ENCODE peak calls at places on chromosomes 3 and 15, in five cellular contexts. G is sigmoid colon, W is lung, J is osteoblast, F is left lung. K is an unnamed sample. For H3K4me1, the result is how much of the 10 kb centered on the place peaks cover.

GRCh38 chr15:58864602-58865419 is 68.7 kb downstream of the SLTM start:
- DNase-seq in J (no peak), G (no peak), W (peak), F (peak), K (no peak)

GRCh38 chr3:48684480-48685143 is 1.1 kb downstream of the NCKIPSD start:
- DNase-seq in G (peak), W (no peak), F (peak), J (peak), K (no peak)

GRCh38 chr3:46076606-46077005 is 49.3 kb upstream of the XCR1 start:
- DNase-seq in F (no peak), G (no peak), W (no peak), J (peak), K (no peak)

GRCh38 chr15:90106522-90107117 is 4.4 kb upstream of the IDH2 start:
- DNase-seq in J (peak), F (no peak), G (peak), W (no peak), K (no peak)

GRCh38 chr3:4401441-4401840 is 65.6 kb downstream of the SUMF1 start:
- DNase-seq in G (no peak), F (no peak), J (no peak), W (no peak), K (no peak)

GRCh38 chr3:163548005-163548404 is 1530.3 kb downstream of the SI start:
- DNase-seq in J (no peak), F (no peak), W (no peak), G (no peak), K (no peak)

GRCh38 chr3:73447118-73447517 is 177.6 kb downstream of the PDZRN3 start:
- DNase-seq in J (no peak), G (no peak), F (no peak), W (no peak), K (no peak)

GRCh38 chr3:149784064-149784704 is 8.2 kb downstream of the ANKUB1 start:
- DNase-seq in G (no peak), W (no peak), F (no peak), J (peak), K (no peak)

GRCh38 chr3:100062665-100063064 is 51.6 kb downstream of the FILIP1L start:
- DNase-seq in G (no peak), J (no peak), F (no peak), W (no peak), K (no peak)

GRCh38 chr3:45178131-45179023 is 32.2 kb upstream of the CDCP1 start:
- DNase-seq in F (no peak), W (no peak), G (no peak), J (no peak), K (no peak)

GRCh38 chr3:66106788-66107187 is 68.1 kb upstream of the MAGI1 start:
- DNase-seq in G (no peak), F (no peak), W (no peak), J (no peak), K (no peak)

GRCh38 chr3:71066356-71066755 is 517.2 kb downstream of the FOXP1 start:
- DNase-seq in J (no peak), W (no peak), G (no peak), F (peak), K (peak)

GRCh38 chr3:151283387-151283786 is 5.0 kb upstream of the P2RY14 start:
- DNase-seq in F (no peak), G (no peak), J (no peak), W (no peak), K (no peak)

GRCh38 chr3:151282921-151283320 is 4.6 kb upstream of the P2RY14 start:
- DNase-seq in W (no peak), G (no peak), J (no peak), F (no peak), K (peak)

GRCh38 chr3:151281671-151282334 is 3.5 kb upstream of the P2RY14 start:
- DNase-seq in G (no peak), J (no peak), F (no peak), W (no peak), K (no peak)

GRCh38 chr3:151276038-151277027 is 2.0 kb downstream of the P2RY14 start:
- DNase-seq in F (no peak), W (no peak), G (no peak), J (no peak), K (peak)

GRCh38 chr3:151278223-151278622 is at the start of gene P2RY14:
- DNase-seq in W (no peak), F (no peak), G (no peak), J (no peak), K (no peak)
- H3K27ac ChIP-seq in W (no peak), F (peak), G (peak), J (no peak), K (no peak)

GRCh38 chr15:74423443-74424257 is 10.1 kb downstream of the SEMA7A start:
- DNase-seq in J (peak), F (no peak), W (no peak), G (no peak), K (no peak)

GRCh38 chr15:74422723-74423442 is 10.9 kb downstream of the SEMA7A start:
- DNase-seq in G (no peak), W (peak), J (peak), F (no peak), K (no peak)

GRCh38 chr15:74421302-74422245 is 12.2 kb downstream of the SEMA7A start:
- DNase-seq in W (no peak), F (no peak), J (peak), G (no peak), K (no peak)

GRCh38 chr15:74420193-74420905 is 13.4 kb downstream of the SEMA7A start:
- DNase-seq in G (no peak), F (no peak), J (peak), W (no peak), K (no peak)

GRCh38 chr15:74422370-74422722 is 11.4 kb downstream of the SEMA7A start:
- DNase-seq in J (peak), G (no peak), F (no peak), W (no peak), K (no peak)
- H3K4me1 ChIP-seq in J (half or more), G (under half), F (under half), W (under half), K (under half)

GRCh38 chr3:102174832-102175374 is 259.9 kb upstream of the ZPLD1 start:
- DNase-seq in G (no peak), J (no peak), F (no peak), W (no peak), K (no peak)
- H3K27ac ChIP-seq in G (no peak), J (peak), F (no peak), W (no peak), K (no peak)

DNA sequence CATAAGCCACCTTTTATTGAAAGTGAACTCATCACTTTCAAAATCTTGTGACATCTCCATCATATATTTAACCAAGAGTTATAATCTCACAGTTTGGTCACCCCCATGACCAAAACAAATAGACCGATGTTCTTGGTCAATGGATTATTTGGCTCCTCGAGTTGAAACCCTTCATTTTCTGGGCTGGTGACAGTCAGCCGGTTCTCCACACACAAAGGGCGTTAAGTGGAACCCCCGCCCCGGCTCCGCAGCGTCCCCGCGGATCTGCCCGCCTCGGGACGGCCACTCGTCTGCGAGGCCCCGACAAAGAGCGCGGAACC is 769 bp downstream of the TSPAN3 start:
- DNase-seq in J (peak), W (no peak), F (no peak), G (no peak), K (no peak)
- H3K4me1 ChIP-seq in J (under half), W (under half), F (under half), G (under half), K (under half)

GRCh38 chr15:100687532-100688215 is 85.3 kb downstream of the ASB7 start:
- DNase-seq in W (no peak), J (peak), F (no peak), G (peak), K (no peak)
- H3K27ac ChIP-seq in W (no peak), J (peak), F (peak), G (peak), K (no peak)

GRCh38 chr15:78038585-78039247 is 38.8 kb downstream of the TBC1D2B start:
- DNase-seq in G (no peak), W (no peak), F (no peak), J (no peak), K (no peak)

GRCh38 chr15:78037779-78038305 is 39.7 kb downstream of the TBC1D2B start:
- DNase-seq in G (no peak), J (no peak), F (no peak), W (no peak), K (no peak)

GRCh38 chr15:78037328-78037727 is 40.2 kb downstream of the TBC1D2B start:
- DNase-seq in W (no peak), J (no peak), F (no peak), G (no peak), K (no peak)

GRCh38 chr15:78041946-78042345 is 35.6 kb downstream of the TBC1D2B start:
- DNase-seq in G (no peak), J (no peak), F (no peak), W (no peak), K (no peak)

GRCh38 chr15:78040653-78041244 is 36.8 kb downstream of the TBC1D2B start:
- DNase-seq in F (no peak), G (no peak), W (no peak), J (no peak), K (no peak)
- H3K4me1 ChIP-seq in F (under half), G (under half), W (under half), J (under half), K (half or more)

GRCh38 chr15:43150171-43150929 is 17.0 kb downstream of the TMEM62 start:
- DNase-seq in J (peak), F (no peak), W (no peak), G (no peak), K (no peak)
- H3K27ac ChIP-seq in J (peak), F (no peak), W (no peak), G (no peak), K (no peak)